ENCODE peak calls at places on chromosomes 12 and 14, in six cellular contexts. One of them, this sample, is unnamed.

GRCh38 chr14:96257900-96258299 is 1.9 kb downstream of the BDKRB1 start:
- DNase-seq in anterior cingulate cortex: no peak
- DNase-seq in ureter: no peak
- DNase-seq in heart left ventricle: no peak
- DNase-seq in Right ventricle myocardium superior: no peak
- DNase-seq in foreskin keratinocyte: no peak
- DNase-seq in this sample: no peak

GRCh38 chr12:101826766-101827368 is 3.9 kb downstream of the GNPTAB start:
- DNase-seq in anterior cingulate cortex: no peak
- DNase-seq in ureter: no peak
- DNase-seq in heart left ventricle: no peak
- DNase-seq in Right ventricle myocardium superior: no peak
- DNase-seq in foreskin keratinocyte: no peak
- DNase-seq in this sample: peak; percentile 27

GRCh38 chr14:89912667-89913211 is 41.8 kb downstream of the EFCAB11 start:
- DNase-seq in anterior cingulate cortex: no peak
- DNase-seq in ureter: no peak
- DNase-seq in heart left ventricle: no peak
- DNase-seq in Right ventricle myocardium superior: no peak
- DNase-seq in foreskin keratinocyte: peak; percentile 97
- DNase-seq in this sample: no peak

GRCh38 chr12:27236498-27236897 is 7.6 kb upstream of the STK38L start:
- DNase-seq in anterior cingulate cortex: no peak
- DNase-seq in ureter: no peak
- DNase-seq in heart left ventricle: no peak
- DNase-seq in Right ventricle myocardium superior: no peak
- DNase-seq in foreskin keratinocyte: no peak
- DNase-seq in this sample: peak; percentile 8

GRCh38 chr12:119061208-119061796 is 80.0 kb downstream of the SRRM4 start:
- DNase-seq in anterior cingulate cortex: no peak
- DNase-seq in ureter: peak; percentile 64
- DNase-seq in heart left ventricle: no peak
- DNase-seq in Right ventricle myocardium superior: peak; percentile 74
- DNase-seq in foreskin keratinocyte: peak; percentile 3
- DNase-seq in this sample: peak; percentile 1

GRCh38 chr12:99907210-99907609 is 77.5 kb downstream of the ANKS1B start:
- DNase-seq in anterior cingulate cortex: no peak
- DNase-seq in ureter: no peak
- DNase-seq in heart left ventricle: no peak
- DNase-seq in Right ventricle myocardium superior: no peak
- DNase-seq in foreskin keratinocyte: no peak
- DNase-seq in this sample: no peak

GRCh38 chr14:39177168-39177545 is 2.1 kb downstream of the PNN start:
- DNase-seq in anterior cingulate cortex: no peak
- DNase-seq in ureter: no peak
- DNase-seq in heart left ventricle: no peak
- DNase-seq in Right ventricle myocardium superior: no peak
- DNase-seq in foreskin keratinocyte: no peak
- DNase-seq in this sample: no peak

GRCh38 chr14:24368562-24369252 is 723 bp downstream of the NFATC4 start:
- DNase-seq in anterior cingulate cortex: peak; percentile 32
- DNase-seq in ureter: peak; percentile 74
- DNase-seq in heart left ventricle: peak; percentile 78
- DNase-seq in Right ventricle myocardium superior: peak; percentile 71
- DNase-seq in foreskin keratinocyte: no peak
- DNase-seq in this sample: no peak

GRCh38 chr12:66118240-66118891 is 12.2 kb downstream of the LLPH start:
- DNase-seq in anterior cingulate cortex: no peak
- DNase-seq in ureter: no peak
- DNase-seq in heart left ventricle: no peak
- DNase-seq in Right ventricle myocardium superior: no peak
- DNase-seq in foreskin keratinocyte: no peak
- DNase-seq in this sample: no peak

GRCh38 chr12:93223440-93224426 is 154.0 kb upstream of the NUDT4 start:
- DNase-seq in anterior cingulate cortex: no peak
- DNase-seq in ureter: no peak
- DNase-seq in heart left ventricle: no peak
- DNase-seq in Right ventricle myocardium superior: no peak
- DNase-seq in foreskin keratinocyte: no peak
- DNase-seq in this sample: no peak

GRCh38 chr12:13956060-13956590 is 25.3 kb downstream of the GRIN2B start:
- DNase-seq in anterior cingulate cortex: no peak
- DNase-seq in ureter: no peak
- DNase-seq in heart left ventricle: no peak
- DNase-seq in Right ventricle myocardium superior: no peak
- DNase-seq in foreskin keratinocyte: no peak
- DNase-seq in this sample: no peak

GRCh38 chr14:93733231-93733630 is 55.1 kb downstream of the PRIMA1 start:
- DNase-seq in anterior cingulate cortex: no peak
- DNase-seq in ureter: no peak
- DNase-seq in heart left ventricle: no peak
- DNase-seq in Right ventricle myocardium superior: no peak
- DNase-seq in foreskin keratinocyte: no peak
- DNase-seq in this sample: no peak

GRCh38 chr12:101459642-101460346 is 15.3 kb upstream of the SPIC start:
- DNase-seq in anterior cingulate cortex: no peak
- DNase-seq in ureter: peak; percentile 53
- DNase-seq in heart left ventricle: no peak
- DNase-seq in Right ventricle myocardium superior: no peak
- DNase-seq in foreskin keratinocyte: no peak
- DNase-seq in this sample: no peak

GRCh38 chr12:79707830-79708229 is 17.1 kb upstream of the PAWR start:
- DNase-seq in anterior cingulate cortex: no peak
- DNase-seq in ureter: no peak
- DNase-seq in heart left ventricle: no peak
- DNase-seq in Right ventricle myocardium superior: no peak
- DNase-seq in foreskin keratinocyte: no peak
- DNase-seq in this sample: no peak

This sample was measured in AML-193.